ENCODE peak calls at places on chromosomes 5 and 9, in four cellular contexts. One of them, this sample, is unnamed.

GRCh38 chr5:44952376-44952775 is 143.6 kb downstream of the MRPS30 start:
- DNase-seq in H1: no peak
- DNase-seq in GM12878: peak
- DNase-seq in K562: peak
- DNase-seq in this sample: peak

GRCh38 chr9:123551636-123552203 is 195.7 kb downstream of the CRB2 start:
- DNase-seq in H1: no peak
- DNase-seq in K562: no peak
- DNase-seq in GM12878: no peak
- DNase-seq in this sample: no peak

GRCh38 chr5:171647043-171647899 is 138.3 kb upstream of the SMIM23 start:
- DNase-seq in K562: no peak
- DNase-seq in GM12878: no peak
- DNase-seq in H1: no peak
- DNase-seq in this sample: no peak

GRCh38 chr5:158017433-158017832 is 158.5 kb upstream of the CLINT1 start:
- DNase-seq in H1: no peak
- DNase-seq in K562: no peak
- DNase-seq in GM12878: no peak
- DNase-seq in this sample: no peak

GRCh38 chr9:97046228-97046627 is 7.3 kb upstream of the CTSV start:
- DNase-seq in GM12878: no peak
- DNase-seq in K562: no peak
- DNase-seq in H1: peak
- DNase-seq in this sample: no peak

GRCh38 chr9:35027871-35028270 is 38.3 kb downstream of the DNAJB5 start:
- DNase-seq in K562: no peak
- DNase-seq in H1: no peak
- DNase-seq in GM12878: no peak
- DNase-seq in this sample: no peak

GRCh38 chr9:89313842-89314241 is 2.8 kb downstream of the CKS2 start:
- DNase-seq in H1: no peak
- DNase-seq in K562: no peak
- DNase-seq in GM12878: no peak
- DNase-seq in this sample: no peak

GRCh38 chr5:1053391-1054017 is 44.9 kb downstream of the NKD2 start:
- DNase-seq in H1: no peak
- DNase-seq in K562: no peak
- DNase-seq in GM12878: no peak
- DNase-seq in this sample: peak

GRCh38 chr5:68116868-68117411 is 98.6 kb upstream of the PIK3R1 start:
- DNase-seq in K562: no peak
- DNase-seq in H1: no peak
- DNase-seq in GM12878: no peak
- DNase-seq in this sample: no peak

GRCh38 chr5:89499787-89500186 is 616.8 kb upstream of the MEF2C start:
- DNase-seq in K562: no peak
- DNase-seq in H1: no peak
- DNase-seq in GM12878: no peak
- DNase-seq in this sample: no peak

GRCh38 chr5:77418601-77419591 is 73.2 kb downstream of the WDR41 start:
- DNase-seq in GM12878: no peak
- DNase-seq in H1: no peak
- DNase-seq in K562: no peak
- DNase-seq in this sample: no peak

DNA sequence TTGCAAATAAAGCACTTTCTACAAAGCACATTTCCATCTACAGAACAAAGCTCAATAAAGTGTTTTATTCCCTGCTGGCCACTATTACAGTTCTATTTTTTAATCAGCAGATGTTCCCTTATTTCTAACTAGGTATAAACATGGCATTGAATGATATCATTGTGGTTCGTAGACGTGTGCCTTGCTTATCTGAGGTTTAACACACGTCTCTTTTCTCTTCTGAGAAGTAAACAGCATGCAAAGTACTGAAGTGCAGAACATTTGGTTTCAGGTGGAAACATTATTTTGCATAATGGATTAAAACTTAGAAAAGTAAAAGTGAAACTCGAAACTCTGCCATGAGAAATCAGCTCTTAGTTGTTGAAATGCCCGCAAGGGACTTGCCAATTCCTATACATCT is 1989.3 kb upstream of the WWC1 start:
- DNase-seq in K562: no peak
- DNase-seq in H1: no peak
- DNase-seq in GM12878: no peak
- DNase-seq in this sample: no peak
- H3K4me2 ChIP-seq in K562: no peak
- H3K4me2 ChIP-seq in H1: no peak
- H3K4me2 ChIP-seq in GM12878: no peak
- H3K4me2 ChIP-seq in this sample: no peak

DNA sequence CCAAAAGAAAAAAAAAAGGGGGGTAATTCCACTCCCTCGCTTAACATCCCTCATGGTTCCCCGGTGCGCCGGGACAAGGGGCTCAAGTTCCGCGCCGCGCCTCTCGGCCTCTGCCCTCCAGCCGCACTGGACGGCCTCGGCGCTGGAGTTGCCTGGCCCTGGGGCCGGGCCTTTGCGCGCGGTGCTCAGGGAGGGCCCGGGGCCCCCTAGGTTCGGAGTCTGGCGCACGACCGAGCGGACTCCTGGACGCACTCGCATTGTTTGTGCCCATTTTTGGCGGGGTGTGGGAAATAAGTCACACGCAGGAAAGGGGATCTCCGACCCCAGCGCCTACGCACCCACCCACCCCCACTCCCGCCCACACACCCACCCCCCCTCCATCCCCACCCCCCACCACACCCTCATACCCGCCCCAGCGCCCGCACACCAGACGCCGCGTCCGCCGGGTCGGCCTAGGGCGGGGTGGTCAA is 381 bp downstream of the MED22 start:
- DNase-seq in H1: no peak
- DNase-seq in GM12878: peak
- DNase-seq in K562: no peak
- DNase-seq in this sample: peak
- TF ChIP-seq NRF1 in H1: no peak
- TF ChIP-seq NRF1 in GM12878: no peak
- TF ChIP-seq NRF1 in K562: no peak
- TF ChIP-seq NRF1 in this sample: no peak

DNA sequence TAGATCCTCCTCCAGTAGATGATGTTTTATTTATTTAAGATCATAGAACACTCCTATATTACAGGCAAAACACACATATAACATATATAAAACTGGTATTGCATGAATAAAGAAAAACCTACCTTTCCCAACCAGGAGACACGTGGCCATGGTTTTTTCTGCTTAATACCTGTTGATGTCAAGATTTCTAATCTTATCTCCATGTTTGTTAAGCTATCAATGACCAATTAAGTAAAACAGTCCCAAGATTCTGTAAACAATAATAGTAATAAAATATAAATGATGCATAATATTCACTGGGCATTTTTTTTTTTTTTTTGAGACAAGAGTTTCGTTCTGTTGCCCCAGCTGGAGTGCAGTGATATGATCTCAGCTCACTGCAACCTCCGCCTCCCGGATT is 1.7 kb downstream of the CPLANE1 start:
- DNase-seq in H1: no peak
- DNase-seq in GM12878: no peak
- DNase-seq in K562: no peak
- DNase-seq in this sample: no peak
- H3K4me2 ChIP-seq in H1: no peak
- H3K4me2 ChIP-seq in GM12878: no peak
- H3K4me2 ChIP-seq in K562: no peak
- H3K4me2 ChIP-seq in this sample: peak

GRCh38 chr5:61575103-61575502 is 243.0 kb downstream of the ZSWIM6 start:
- DNase-seq in H1: no peak
- DNase-seq in K562: peak
- DNase-seq in GM12878: no peak
- DNase-seq in this sample: peak
- TF ChIP-seq NRF1 in H1: no peak
- TF ChIP-seq NRF1 in K562: no peak
- TF ChIP-seq NRF1 in GM12878: no peak
- TF ChIP-seq NRF1 in this sample: no peak